ENCODE peak calls at places on chromosomes 16 and 17, in five cellular contexts. E is epithelial cell of proximal tubule, T is adrenal gland, W is activated B cell treated with CpG ODN at 0.5 μM for 24 hours, H is astrocyte. N is an unnamed sample.

GRCh38 chr17:44844390-44844830 is 3.3 kb upstream of the HIGD1B start:
- DNase-seq in E (no peak), T (no peak), W (no peak), H (peak; percentile 31), N (no peak)

GRCh38 chr17:80920406-80920805 is 71.2 kb upstream of the CHMP6 start:
- DNase-seq in E (no peak), T (no peak), W (no peak), H (peak; percentile 53), N (peak; percentile 30)

GRCh38 chr17:47966079-47966519 is 4.8 kb upstream of the CDK5RAP3 start:
- DNase-seq in E (no peak), T (no peak), W (no peak), H (no peak), N (no peak)

GRCh38 chr17:57595942-57596695 is 149.0 kb downstream of the CCDC182 start:
- DNase-seq in E (no peak), T (no peak), W (no peak), H (no peak), N (no peak)

GRCh38 chr16:19959736-19960135 is 75.1 kb upstream of the GPRC5B start:
- DNase-seq in E (no peak), T (no peak), W (no peak), H (no peak), N (no peak)

GRCh38 chr17:21475555-21475954 is 99.4 kb downstream of the KCNJ12 start:
- DNase-seq in E (no peak), T (no peak), W (no peak), H (no peak), N (no peak)

GRCh38 chr17:30358055-30358760 is 20.5 kb upstream of the CPD start:
- DNase-seq in E (no peak), T (no peak), W (no peak), H (no peak), N (no peak)

GRCh38 chr16:22638393-22639206 is 127.9 kb downstream of the NPIPB5 start:
- DNase-seq in E (no peak), T (no peak), W (no peak), H (no peak), N (peak; percentile 38)

GRCh38 chr16:68776821-68777485 is 39.9 kb downstream of the CDH1 start:
- DNase-seq in E (no peak), T (no peak), W (no peak), H (peak; percentile 81), N (no peak)

GRCh38 chr16:58515871-58516767 is 802 bp downstream of the SETD6 start:
- DNase-seq in E (no peak), T (peak; percentile 58), W (no peak), H (no peak), N (no peak)

GRCh38 chr17:40963838-40964237 is 2.9 kb downstream of the KRT39 start:
- DNase-seq in E (no peak), T (no peak), W (no peak), H (no peak), N (no peak)

GRCh38 chr17:10612957-10613744 is 44.0 kb downstream of the MYH3 start:
- DNase-seq in E (no peak), T (no peak), W (no peak), H (peak; percentile 5), N (no peak)

GRCh38 chr16:20879175-20880053 is 20.7 kb downstream of the DCUN1D3 start:
- DNase-seq in E (peak; percentile 79), T (no peak), W (no peak), H (peak; percentile 76), N (no peak)

GRCh38 chr16:11604783-11605563 is 18.3 kb upstream of the LITAF start:
- DNase-seq in E (no peak), T (peak; percentile 59), W (no peak), H (no peak), N (peak; percentile 11)

GRCh38 chr16:66344533-66345145 is 21.9 kb upstream of the CDH5 start:
- DNase-seq in E (no peak), T (peak; percentile 52), W (no peak), H (no peak), N (no peak)

GRCh38 chr17:43778337-43779144 is at the start of gene DUSP3:
- DNase-seq in E (peak; percentile 55), T (peak; percentile 98), W (peak; percentile 79), H (peak; percentile 84), N (peak; percentile 96)
- TF ChIP-seq CTCF in E (no peak), T (no peak), W (no peak), H (no peak), N (no peak)

GRCh38 chr17:75130632-75131277 is 787 bp downstream of the NT5C start:
- DNase-seq in E (no peak), T (peak; percentile 61), W (no peak), H (peak; percentile 39), N (no peak)
- TF ChIP-seq CTCF in E (peak; percentile 63), T (peak; percentile 32), W (no peak), H (peak; percentile 44), N (peak; percentile 54)

GRCh38 chr16:14456793-14457481 is 173.1 kb downstream of the PARN start:
- DNase-seq in E (no peak), T (no peak), W (no peak), H (peak; percentile 74), N (no peak)

GRCh38 chr16:14454391-14454790 is 175.7 kb downstream of the PARN start:
- DNase-seq in E (no peak), T (no peak), W (no peak), H (peak; percentile 65), N (no peak)

GRCh38 chr16:14455577-14455976 is 174.5 kb downstream of the PARN start:
- DNase-seq in E (no peak), T (no peak), W (no peak), H (peak; percentile 31), N (no peak)

GRCh38 chr16:14460726-14461125 is 169.3 kb downstream of the PARN start:
- DNase-seq in E (no peak), T (no peak), W (no peak), H (no peak), N (no peak)

GRCh38 chr16:14458576-14458975 is 171.5 kb downstream of the PARN start:
- DNase-seq in E (no peak), T (no peak), W (no peak), H (no peak), N (no peak)
- TF ChIP-seq CTCF in E (no peak), T (no peak), W (no peak), H (no peak), N (no peak)

DNA sequence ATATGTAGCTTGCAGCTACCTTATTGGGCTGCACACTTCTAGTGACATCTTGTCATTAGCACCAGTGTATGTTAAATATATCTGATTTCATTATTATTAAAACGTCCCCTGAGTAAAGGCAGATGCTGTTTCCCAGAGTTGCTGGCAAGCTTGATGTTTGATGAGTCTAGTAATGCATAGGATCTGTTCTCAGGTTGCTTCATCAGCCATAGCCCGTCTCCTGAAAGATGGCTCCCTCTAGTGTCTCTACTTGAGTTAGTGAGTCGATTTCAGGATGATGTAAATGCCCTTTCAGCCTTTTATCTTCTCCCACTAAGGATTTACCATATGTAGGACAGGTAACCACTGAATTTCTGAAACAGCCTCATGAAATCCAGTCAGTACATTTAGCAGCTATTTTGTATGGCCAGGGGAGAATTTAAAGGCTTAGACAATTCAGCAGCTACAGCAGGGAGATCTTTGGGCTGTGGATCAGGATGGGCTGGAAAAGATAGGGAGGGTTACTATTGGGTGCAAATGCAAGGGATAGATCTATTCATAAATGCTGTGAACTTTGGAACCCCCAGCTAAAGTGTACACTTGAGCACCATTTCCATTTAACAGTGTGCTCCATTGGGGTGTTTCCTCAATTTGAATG is 376.3 kb downstream of the CNTNAP4 start:
- DNase-seq in E (peak; percentile 7), T (peak; percentile 21), W (no peak), H (peak; percentile 2), N (no peak)
- TF ChIP-seq CTCF in E (peak; percentile 83), T (peak; percentile 56), W (no peak), H (peak; percentile 42), N (no peak)

DNA sequence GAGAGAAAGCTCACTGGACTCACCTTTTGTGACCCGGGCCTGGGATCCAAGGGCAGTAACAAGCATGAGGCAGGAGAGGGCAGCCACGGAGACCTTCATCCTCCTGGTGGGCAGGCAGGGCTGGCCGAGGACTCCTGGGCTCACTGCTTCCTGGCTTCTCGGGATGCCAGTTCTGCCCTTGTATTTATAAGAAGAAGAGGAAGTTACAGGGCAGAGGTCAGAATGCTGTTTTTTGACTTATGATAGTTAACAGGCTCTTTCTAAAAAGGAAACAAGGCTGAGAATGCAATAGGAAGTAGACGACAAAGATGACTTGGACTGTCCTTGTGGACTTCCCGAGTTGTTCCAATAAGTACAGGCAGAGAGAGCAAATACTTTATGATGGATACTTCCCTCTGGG is at the start of gene CCL23:
- DNase-seq in E (no peak), T (peak; percentile 26), W (no peak), H (no peak), N (no peak)
- TF ChIP-seq CTCF in E (no peak), T (no peak), W (no peak), H (no peak), N (no peak)

GRCh38 chr16:56426585-56426984 is 1.2 kb upstream of the AMFR start:
- DNase-seq in E (no peak), T (no peak), W (no peak), H (no peak), N (no peak)

GRCh38 chr16:56423584-56424403 is 1.6 kb downstream of the AMFR start:
- DNase-seq in E (no peak), T (no peak), W (no peak), H (no peak), N (no peak)

GRCh38 chr16:56424791-56425438 is 430 bp downstream of the AMFR start:
- DNase-seq in E (no peak), T (peak; percentile 51), W (peak; percentile 54), H (no peak), N (no peak)

GRCh38 chr16:56424404-56424765 is 960 bp downstream of the AMFR start:
- DNase-seq in E (no peak), T (no peak), W (no peak), H (no peak), N (no peak)

GRCh38 chr16:56425439-56425832 is at the start of gene AMFR:
- DNase-seq in E (no peak), T (peak; percentile 67), W (peak; percentile 82), H (peak; percentile 62), N (no peak)
- TF ChIP-seq CTCF in E (peak; percentile 14), T (peak; percentile 59), W (no peak), H (no peak), N (peak; percentile 40)

N was measured in CD14-positive monocyte.